ENCODE peak calls at places on chromosomes 13 and 19, in five cellular contexts. Z is H1, L is K562, C is A549, O is HepG2. X is an unnamed sample.

GRCh38 chr19:48968813-48969218 is 3.7 kb downstream of the FTL start:
- DNase-seq in O (no peak), C (peak; percentile 53), Z (no peak), L (no peak), X (no peak)

GRCh38 chr13:25116044-25116443 is 20.1 kb downstream of the PABPC3 start:
- DNase-seq in C (no peak), L (no peak), Z (no peak), O (no peak), X (no peak)

GRCh38 chr13:40334616-40335015 is 331.8 kb downstream of the FOXO1 start:
- DNase-seq in C (no peak), O (no peak), Z (no peak), L (no peak), X (no peak)

GRCh38 chr13:43057653-43058317 is 34.4 kb downstream of the DNAJC15 start:
- DNase-seq in Z (no peak), C (no peak), L (no peak), O (peak; percentile 97), X (peak; percentile 39)

GRCh38 chr19:11375143-11375948 is 880 bp downstream of the SWSAP1 start:
- DNase-seq in O (peak; percentile 31), Z (no peak), C (no peak), L (no peak), X (peak; percentile 67)

GRCh38 chr13:99960663-99961440 is 10.7 kb downstream of the ZIC5 start:
- DNase-seq in L (no peak), Z (no peak), C (no peak), O (no peak), X (no peak)

GRCh38 chr13:109783447-109783814 is 3.0 kb downstream of the IRS2 start:
- DNase-seq in C (no peak), O (no peak), Z (no peak), L (no peak), X (no peak)

GRCh38 chr13:52377898-52378297 is 28.1 kb downstream of the THSD1 start:
- DNase-seq in Z (no peak), C (no peak), L (no peak), O (no peak), X (no peak)

GRCh38 chr19:11890634-11891033 is 3.1 kb downstream of the ZNF69 start:
- DNase-seq in L (no peak), Z (no peak), O (no peak), C (no peak), X (no peak)

GRCh38 chr13:113348591-113348990 is 15.3 kb downstream of the GRTP1 start:
- DNase-seq in Z (no peak), L (no peak), O (no peak), C (no peak), X (no peak)

GRCh38 chr19:29429581-29429980 is 96.2 kb upstream of the VSTM2B start:
- DNase-seq in O (no peak), C (no peak), Z (no peak), L (no peak), X (no peak)

GRCh38 chr13:20714563-20715339 is 11.3 kb downstream of the IL17D start:
- DNase-seq in L (no peak), C (no peak), O (no peak), Z (no peak), X (peak; percentile 91)

GRCh38 chr13:20714161-20714560 is 10.7 kb downstream of the IL17D start:
- DNase-seq in Z (no peak), O (no peak), C (no peak), L (no peak), X (no peak)

GRCh38 chr13:20713751-20714150 is 10.3 kb downstream of the IL17D start:
- DNase-seq in Z (no peak), L (no peak), C (no peak), O (no peak), X (peak; percentile 38)

GRCh38 chr13:20711301-20712044 is 8.0 kb downstream of the IL17D start:
- DNase-seq in O (no peak), Z (no peak), L (peak; percentile 30), C (peak; percentile 21), X (no peak)

GRCh38 chr13:20713014-20713376 is 9.5 kb downstream of the IL17D start:
- DNase-seq in C (no peak), Z (no peak), L (no peak), O (no peak), X (peak; percentile 21)
- H3K4me3 ChIP-seq in C (peak overlapping the region; percentile 44), Z (no peak overlapping the region), L (no peak overlapping the region), O (peak overlapping the region; percentile 49), X (no peak overlapping the region)

DNA sequence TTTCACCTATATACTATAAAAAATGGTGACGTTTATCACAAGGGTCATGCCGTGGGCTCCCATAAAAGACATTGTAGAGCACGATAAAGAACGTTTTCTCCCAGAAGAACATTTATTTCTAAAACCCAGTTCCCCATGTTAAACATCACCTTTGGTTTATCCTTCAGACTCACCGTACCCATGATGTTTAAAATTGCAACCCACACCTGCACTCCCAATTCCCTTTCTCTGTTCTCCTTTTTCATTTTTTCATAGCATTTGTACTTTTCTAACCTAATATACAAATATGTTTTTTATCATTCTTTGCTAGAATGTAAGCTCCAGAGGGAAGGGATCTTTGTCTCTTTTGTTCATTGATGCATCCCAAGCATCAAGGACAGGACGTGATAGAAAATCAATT is 2.0 kb downstream of the RCBTB2 start:
- DNase-seq in Z (no peak), O (no peak), L (no peak), C (no peak), X (no peak)
- H3K27ac ChIP-seq in Z (no peak overlapping the region), O (no peak overlapping the region), L (no peak overlapping the region), C (no peak overlapping the region), X (no peak overlapping the region)

GRCh38 chr19:47157455-47158321 is 27.1 kb downstream of the SAE1 start:
- DNase-seq in L (no peak), Z (peak; percentile 66), O (no peak), C (no peak), X (peak; percentile 90)

GRCh38 chr19:47152632-47153031 is 22.0 kb downstream of the SAE1 start:
- DNase-seq in L (no peak), O (no peak), Z (no peak), C (no peak), X (no peak)

GRCh38 chr19:47156861-47157454 is 26.3 kb downstream of the SAE1 start:
- DNase-seq in Z (no peak), L (no peak), C (no peak), O (no peak), X (no peak)

GRCh38 chr19:47153266-47153665 is 22.6 kb downstream of the SAE1 start:
- DNase-seq in L (no peak), Z (no peak), C (no peak), O (no peak), X (no peak)

DNA sequence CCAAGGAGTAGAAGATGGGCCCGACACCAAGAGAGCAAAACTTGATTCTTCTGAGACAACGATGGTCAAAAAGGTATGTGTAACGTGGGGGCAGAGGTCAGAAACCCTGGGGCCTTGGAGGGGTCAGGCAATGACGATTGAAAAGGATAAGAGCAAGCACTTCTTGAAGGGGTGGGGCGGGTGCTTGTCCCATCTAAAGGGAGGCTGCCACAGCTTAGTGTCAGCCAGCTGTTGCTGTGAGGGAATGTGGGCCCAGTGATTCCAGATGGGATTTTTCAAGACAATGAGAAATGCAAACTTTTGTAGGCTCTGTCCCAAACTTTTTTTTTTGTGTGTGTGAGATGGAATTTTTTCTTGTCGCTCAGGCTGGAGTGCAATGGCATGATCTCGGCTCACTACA is 24.5 kb downstream of the SAE1 start:
- DNase-seq in O (no peak), Z (no peak), L (no peak), C (no peak), X (no peak)
- TF ChIP-seq JUN in O (no peak), Z (no peak), L (no peak), C (no peak), X (no peak)

DNA sequence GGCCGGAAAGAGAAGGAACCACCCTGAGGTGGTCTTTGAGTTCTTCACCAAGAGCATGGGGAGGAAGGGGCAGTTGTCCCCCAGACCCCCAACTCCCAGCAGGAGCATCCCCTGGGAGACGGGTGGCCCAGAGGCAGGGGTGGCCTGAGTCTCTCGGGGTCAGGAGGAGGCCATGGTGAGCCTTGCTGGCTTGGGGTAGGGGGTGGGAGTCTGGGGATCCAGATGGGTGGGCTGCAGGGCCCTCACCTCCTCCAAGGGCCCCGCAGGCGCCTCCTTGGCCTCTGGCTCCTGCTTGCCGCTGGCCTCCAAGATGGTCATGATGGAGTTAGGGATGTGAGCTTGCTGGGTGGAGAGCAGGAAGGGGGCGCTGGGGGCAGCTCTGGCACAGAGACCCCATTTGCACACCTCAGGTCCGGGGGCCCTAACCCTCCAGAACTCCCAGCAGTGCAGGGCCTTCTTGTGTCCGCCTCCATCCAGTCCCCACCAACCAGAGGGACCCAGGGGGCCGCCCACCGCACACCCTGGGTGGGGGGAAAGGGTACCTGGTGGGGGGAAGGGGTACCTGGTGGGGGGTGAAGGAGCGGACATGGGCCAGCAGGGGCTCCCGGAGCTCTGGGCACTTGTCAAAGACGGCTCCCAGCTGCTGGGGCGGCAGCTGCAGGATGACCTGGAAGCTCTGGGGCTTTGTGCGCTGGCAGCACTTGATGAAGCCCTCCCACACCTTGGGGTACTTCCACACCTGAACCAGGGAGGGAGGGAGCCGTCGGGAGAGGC is 1.3 kb upstream of the RSPH6A start:
- DNase-seq in C (no peak), Z (no peak), O (no peak), L (no peak), X (no peak)
- H3K4me3 ChIP-seq in C (no peak overlapping the region), Z (peak overlapping the region; percentile 49), O (no peak overlapping the region), L (no peak overlapping the region), X (peak overlapping the region; percentile 60)

DNA sequence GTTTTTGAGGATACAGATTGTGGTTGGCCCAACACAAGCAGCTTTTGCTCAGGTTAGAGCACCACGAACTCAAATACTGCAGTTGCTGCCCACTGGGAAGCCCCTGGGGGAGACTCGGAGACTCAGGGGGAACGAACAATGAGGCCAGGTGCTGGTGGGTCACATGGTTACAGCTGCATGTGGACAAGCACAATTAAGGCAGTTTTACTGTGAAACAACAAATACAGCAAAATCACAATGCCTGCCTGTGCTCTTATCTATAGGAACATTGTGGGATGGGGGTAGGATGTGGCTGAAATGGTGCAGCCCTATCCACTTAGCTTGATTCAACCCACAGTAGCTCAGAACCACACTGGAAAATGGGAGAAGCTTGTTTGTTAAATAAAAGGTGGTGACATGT is 119.7 kb upstream of the SPATA13 start:
- DNase-seq in L (no peak), C (no peak), O (no peak), Z (no peak), X (no peak)
- H3K27ac ChIP-seq in L (no peak overlapping the region), C (no peak overlapping the region), O (no peak overlapping the region), Z (no peak overlapping the region), X (no peak overlapping the region)

GRCh38 chr13:37680137-37680536 is 81.6 kb upstream of the POSTN start:
- DNase-seq in L (no peak), Z (no peak), C (no peak), O (no peak), X (no peak)

GRCh38 chr13:37686501-37686900 is 87.9 kb upstream of the POSTN start:
- DNase-seq in C (no peak), L (no peak), O (no peak), Z (no peak), X (no peak)

GRCh38 chr13:37681295-37682032 is 82.9 kb upstream of the POSTN start:
- DNase-seq in C (no peak), Z (no peak), L (no peak), O (no peak), X (peak; percentile 95)

GRCh38 chr13:37682496-37682895 is 83.9 kb upstream of the POSTN start:
- DNase-seq in Z (no peak), L (no peak), O (no peak), C (no peak), X (no peak)

GRCh38 chr13:37685206-37685605 is 86.6 kb upstream of the POSTN start:
- DNase-seq in L (no peak), O (no peak), C (no peak), Z (no peak), X (peak; percentile 13)
- TF ChIP-seq JUN in L (no peak), O (no peak), C (no peak), Z (no peak), X (no peak)